ENCODE peak calls at places on chromosome X, in six cellular contexts. U, R, S, I, H and E are unnamed samples.

GRCh38 chrX:17443546-17443945 is 68.5 kb downstream of the NHS start:
- DNase-seq in U (no peak), R (no peak), S (no peak), I (no peak), H (no peak), E (no peak)

GRCh38 chrX:16649858-16650257 is at the start of gene S100G:
- DNase-seq in U (no peak), R (no peak), S (no peak), I (no peak), H (no peak), E (no peak)

GRCh38 chrX:137354851-137355250 is 211.1 kb upstream of the ZIC3 start:
- DNase-seq in U (no peak), R (peak; percentile 6), S (no peak), I (no peak), H (no peak), E (no peak)

GRCh38 chrX:112223391-112223790 is 140.8 kb upstream of the TRPC5 start:
- DNase-seq in U (no peak), R (no peak), S (no peak), I (peak; percentile 4), H (no peak), E (no peak)

GRCh38 chrX:65674351-65674893 is 7.0 kb downstream of the MSN start:
- DNase-seq in U (no peak), R (no peak), S (peak; percentile 31), I (no peak), H (no peak), E (no peak)

GRCh38 chrX:153565996-153566580 is 32.9 kb downstream of the CCNQ start:
- DNase-seq in U (no peak), R (peak; percentile 26), S (no peak), I (no peak), H (no peak), E (no peak)

GRCh38 chrX:118928126-118928525 is 46.3 kb upstream of the LONRF3 start:
- DNase-seq in U (no peak), R (no peak), S (no peak), I (no peak), H (peak; percentile 19), E (no peak)

GRCh38 chrX:32010157-32010656 is 938.4 kb upstream of the FTHL17 start:
- DNase-seq in U (no peak), R (no peak), S (no peak), I (no peak), H (no peak), E (no peak)

GRCh38 chrX:1118572-1119199 is 93.8 kb downstream of the CRLF2 start:
- DNase-seq in U (no peak), R (no peak), S (no peak), I (no peak), H (no peak), E (no peak)

GRCh38 chrX:6505960-6506359 is 29.0 kb downstream of the VCX3A start:
- DNase-seq in U (no peak), R (no peak), S (no peak), I (no peak), H (no peak), E (no peak)

GRCh38 chrX:54386314-54386713 is 28.5 kb upstream of the WNK3 start:
- DNase-seq in U (no peak), R (no peak), S (peak; percentile 25), I (no peak), H (peak; percentile 14), E (no peak)

GRCh38 chrX:16202943-16203342 is 35.7 kb downstream of the MAGEB17 start:
- DNase-seq in U (no peak), R (no peak), S (no peak), I (no peak), H (no peak), E (no peak)

GRCh38 chrX:103831803-103832544 is at the start of gene RAB9B:
- DNase-seq in U (no peak), R (peak; percentile 36), S (peak; percentile 33), I (peak; percentile 83), H (peak; percentile 22), E (no peak)

GRCh38 chrX:137215467-137215866 is 181.7 kb upstream of the GPR101 start:
- DNase-seq in U (no peak), R (no peak), S (no peak), I (no peak), H (no peak), E (no peak)

GRCh38 chrX:7946960-7947359 is 19.7 kb upstream of the PNPLA4 start:
- DNase-seq in U (no peak), R (peak; percentile 2), S (no peak), I (no peak), H (no peak), E (no peak)

GRCh38 chrX:138487866-138488265 is 223.7 kb downstream of the FGF13 start:
- DNase-seq in U (no peak), R (no peak), S (no peak), I (no peak), H (no peak), E (no peak)

GRCh38 chrX:100449696-100450606 is 39.9 kb upstream of the PCDH19 start:
- DNase-seq in U (no peak), R (no peak), S (no peak), I (no peak), H (peak; percentile 22), E (no peak)

GRCh38 chrX:17860811-17861495 is at the start of gene RAI2:
- DNase-seq in U (no peak), R (peak; percentile 48), S (no peak), I (peak; percentile 75), H (no peak), E (no peak)

GRCh38 chrX:151713859-151714258 is 2.0 kb upstream of the FATE1 start:
- DNase-seq in U (peak; percentile 0), R (peak; percentile 62), S (no peak), I (peak; percentile 48), H (peak; percentile 47), E (peak; percentile 47)

GRCh38 chrX:147890766-147891165 is 21.0 kb upstream of the FMR1 start:
- DNase-seq in U (no peak), R (no peak), S (no peak), I (no peak), H (no peak), E (no peak)

GRCh38 chrX:20244936-20245335 is 21.8 kb downstream of the RPS6KA3 start:
- DNase-seq in U (no peak), R (no peak), S (peak; percentile 20), I (no peak), H (no peak), E (no peak)

GRCh38 chrX:150934453-150934852 is 36.0 kb upstream of the CD99L2 start:
- DNase-seq in U (no peak), R (peak; percentile 49), S (peak; percentile 66), I (no peak), H (peak; percentile 60), E (no peak)

GRCh38 chrX:10117301-10117700 is 39.5 kb upstream of the CLCN4 start:
- DNase-seq in U (no peak), R (no peak), S (no peak), I (no peak), H (no peak), E (no peak)

GRCh38 chrX:14802943-14803710 is 69.7 kb downstream of the FANCB start:
- DNase-seq in U (no peak), R (no peak), S (no peak), I (no peak), H (no peak), E (no peak)

GRCh38 chrX:56759736-56760409 is 30.8 kb downstream of the NBDY start:
- DNase-seq in U (no peak), R (no peak), S (no peak), I (no peak), H (no peak), E (no peak)

GRCh38 chrX:56757327-56757726 is 28.3 kb downstream of the NBDY start:
- DNase-seq in U (no peak), R (no peak), S (no peak), I (no peak), H (no peak), E (no peak)

GRCh38 chrX:56762220-56762619 is 33.2 kb downstream of the NBDY start:
- DNase-seq in U (no peak), R (no peak), S (no peak), I (no peak), H (no peak), E (no peak)

GRCh38 chrX:56761167-56761566 is 32.1 kb downstream of the NBDY start:
- DNase-seq in U (no peak), R (no peak), S (no peak), I (no peak), H (no peak), E (no peak)

GRCh38 chrX:56758456-56758855 is 29.4 kb downstream of the NBDY start:
- DNase-seq in U (no peak), R (no peak), S (no peak), I (no peak), H (no peak), E (no peak)
- H4K20me1 ChIP-seq in U (no peaks in the 10 kb centered on the region), R (no peaks in the 10 kb centered on the region), S (no peaks in the 10 kb centered on the region), I (no peaks in the 10 kb centered on the region), H (no peaks in the 10 kb centered on the region), E (no peaks in the 10 kb centered on the region)

DNA sequence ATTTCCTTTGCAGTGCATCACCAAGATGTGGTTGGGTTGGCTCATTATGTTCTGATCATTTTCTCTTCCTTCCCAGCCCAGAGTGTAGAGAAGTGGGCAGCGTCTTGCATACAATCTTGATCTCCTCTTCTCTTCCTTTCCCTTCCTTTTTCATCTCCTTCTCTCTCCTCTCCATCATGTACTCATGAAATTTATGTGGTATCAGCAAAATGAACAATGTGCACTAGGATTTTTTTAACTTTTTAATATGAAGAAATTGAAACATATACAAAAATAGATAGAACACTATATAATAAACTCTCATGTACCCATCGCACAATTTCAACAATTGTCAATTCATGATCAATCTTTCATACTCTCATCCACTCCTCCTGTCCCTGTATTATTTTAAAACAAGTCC is 593.5 kb downstream of the BCOR start:
- DNase-seq in U (no peak), R (no peak), S (no peak), I (no peak), H (no peak), E (no peak)
- H4K20me1 ChIP-seq in U (no peaks in the 10 kb centered on the region), R (no peaks in the 10 kb centered on the region), S (no peaks in the 10 kb centered on the region), I (no peaks in the 10 kb centered on the region), H (no peaks in the 10 kb centered on the region), E (no peaks in the 10 kb centered on the region)

GRCh38 chrX:44996282-44996681 is 123.3 kb downstream of the KDM6A start:
- DNase-seq in U (no peak), R (no peak), S (no peak), I (no peak), H (no peak), E (no peak)

GRCh38 chrX:44997888-44998287 is 124.9 kb downstream of the KDM6A start:
- DNase-seq in U (no peak), R (no peak), S (no peak), I (no peak), H (no peak), E (no peak)

GRCh38 chrX:45001038-45001437 is 128.1 kb downstream of the KDM6A start:
- DNase-seq in U (no peak), R (no peak), S (no peak), I (no peak), H (peak; percentile 71), E (no peak)

GRCh38 chrX:44992775-44993174 is 119.8 kb downstream of the KDM6A start:
- DNase-seq in U (no peak), R (no peak), S (no peak), I (no peak), H (no peak), E (no peak)

GRCh38 chrX:44997282-44997813 is 124.4 kb downstream of the KDM6A start:
- DNase-seq in U (no peak), R (no peak), S (no peak), I (no peak), H (no peak), E (no peak)
- H4K20me1 ChIP-seq in U (peaks cover 5% of the 10 kb centered on the region), R (peaks cover 24% of the 10 kb centered on the region), S (peaks cover 22% of the 10 kb centered on the region), I (peaks cover 14% of the 10 kb centered on the region), H (no peaks in the 10 kb centered on the region), E (no peaks in the 10 kb centered on the region)

GRCh38 chrX:124518888-124519287 is 172.5 kb downstream of the SH2D1A start:
- DNase-seq in U (no peak), R (no peak), S (peak; percentile 7), I (no peak), H (peak; percentile 52), E (no peak)
- H4K20me1 ChIP-seq in U (no peaks in the 10 kb centered on the region), R (no peaks in the 10 kb centered on the region), S (no peaks in the 10 kb centered on the region), I (no peaks in the 10 kb centered on the region), H (no peaks in the 10 kb centered on the region), E (no peaks in the 10 kb centered on the region)